ENCODE peak calls at places on chromosomes 11 and 22, in six cellular contexts. P, T, X, K, D and L are unnamed samples.

GRCh38 chr11:33452806-33453205 is 195.6 kb downstream of the HIPK3 start:
- DNase-seq in P (peak; percentile 65), K (no peak), T (peak; percentile 81), X (no peak), D (no peak), L (peak; percentile 81)

GRCh38 chr11:123302751-123303195 is 107.7 kb upstream of the CLMP start:
- DNase-seq in T (peak; percentile 34), P (no peak), X (no peak), D (no peak), K (no peak), L (peak; percentile 5)

GRCh38 chr11:122998727-122999370 is 17.2 kb upstream of the BSX start:
- DNase-seq in D (no peak), P (no peak), X (no peak), K (no peak), T (peak; percentile 10), L (no peak)

GRCh38 chr22:49587987-49588386 is 239.7 kb downstream of the BRD1 start:
- DNase-seq in K (peak; percentile 40), X (peak; percentile 50), T (no peak), D (peak; percentile 2), P (no peak), L (no peak)

GRCh38 chr22:42796081-42796480 is 61.0 kb downstream of the ARFGAP3 start:
- DNase-seq in K (peak; percentile 40), X (no peak), T (no peak), D (no peak), P (no peak), L (no peak)

GRCh38 chr11:116510886-116511650 is 261.7 kb downstream of the BUD13 start:
- DNase-seq in T (no peak), X (no peak), D (no peak), P (no peak), K (no peak), L (no peak)

GRCh38 chr11:127230392-127230791 is 229.8 kb upstream of the KIRREL3 start:
- DNase-seq in X (no peak), D (no peak), P (no peak), T (no peak), K (no peak), L (no peak)

GRCh38 chr22:30829901-30830550 is 135.4 kb downstream of the OSBP2 start:
- DNase-seq in X (no peak), P (peak; percentile 68), D (no peak), T (peak; percentile 90), K (peak; percentile 23), L (peak; percentile 46)

GRCh38 chr22:50153756-50154140 is 16.8 kb upstream of the PANX2 start:
- DNase-seq in P (no peak), X (no peak), K (no peak), D (no peak), T (no peak), L (no peak)

GRCh38 chr11:107354780-107355179 is 102.8 kb downstream of the CWF19L2 start:
- DNase-seq in K (no peak), P (no peak), D (no peak), T (no peak), X (no peak), L (no peak)

GRCh38 chr11:116576523-116576922 is 196.3 kb downstream of the BUD13 start:
- DNase-seq in T (peak; percentile 9), X (peak; percentile 4), K (no peak), P (no peak), D (no peak), L (no peak)

GRCh38 chr11:73326929-73327811 is 19.1 kb downstream of the ARHGEF17 start:
- DNase-seq in X (no peak), T (no peak), D (no peak), K (no peak), P (no peak), L (no peak)

GRCh38 chr11:2410616-2411015 is 10.1 kb downstream of the TSSC4 start:
- DNase-seq in D (no peak), T (no peak), X (no peak), P (no peak), K (no peak), L (no peak)

GRCh38 chr22:50242406-50242949 is 2.3 kb downstream of the TUBGCP6 start:
- DNase-seq in X (no peak), T (no peak), P (no peak), K (no peak), D (no peak), L (no peak)

GRCh38 chr11:12505183-12505582 is 127.8 kb downstream of the PARVA start:
- DNase-seq in X (no peak), T (no peak), P (no peak), K (no peak), D (no peak), L (no peak)

GRCh38 chr11:18776324-18776723 is 15.3 kb downstream of the PTPN5 start:
- DNase-seq in K (no peak), D (no peak), X (no peak), T (no peak), P (no peak), L (no peak)

DNA sequence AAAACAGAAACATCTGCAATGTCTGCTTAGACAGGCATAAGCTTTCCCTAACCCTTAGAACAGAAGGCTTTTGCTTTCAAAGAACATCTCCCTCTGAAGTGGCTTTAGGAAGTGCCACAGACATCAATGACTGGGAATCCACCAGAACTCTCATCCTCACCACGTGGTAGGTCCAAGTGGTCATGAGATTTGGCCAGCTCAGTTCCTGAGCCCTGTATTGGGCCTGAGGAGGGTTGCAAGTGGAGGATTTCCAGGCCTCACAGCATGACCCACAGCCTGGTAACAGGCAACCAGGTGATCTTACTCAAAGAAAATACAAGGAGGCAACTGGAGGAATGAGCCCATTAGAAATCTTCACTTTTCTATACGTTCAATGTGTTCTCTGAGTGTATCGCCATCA is 1.6 kb downstream of the CASP1 start:
- DNase-seq in P (no peak), T (no peak), X (no peak), K (no peak), D (no peak), L (no peak)
- H3K4me3 ChIP-seq in P (no peak overlapping the region), T (peak overlapping the region; percentile 60), X (peak overlapping the region; percentile 41), K (peak overlapping the region; percentile 52), D (no peak overlapping the region), L (no peak overlapping the region)

GRCh38 chr22:48507595-48508350 is 1319.9 kb downstream of the BRD1 start:
- DNase-seq in P (no peak), K (no peak), D (no peak), X (no peak), T (no peak), L (no peak)
- TF ChIP-seq CTCF in P (no peak), K (no peak), D (no peak), X (no peak), T (no peak), L (no peak)

DNA sequence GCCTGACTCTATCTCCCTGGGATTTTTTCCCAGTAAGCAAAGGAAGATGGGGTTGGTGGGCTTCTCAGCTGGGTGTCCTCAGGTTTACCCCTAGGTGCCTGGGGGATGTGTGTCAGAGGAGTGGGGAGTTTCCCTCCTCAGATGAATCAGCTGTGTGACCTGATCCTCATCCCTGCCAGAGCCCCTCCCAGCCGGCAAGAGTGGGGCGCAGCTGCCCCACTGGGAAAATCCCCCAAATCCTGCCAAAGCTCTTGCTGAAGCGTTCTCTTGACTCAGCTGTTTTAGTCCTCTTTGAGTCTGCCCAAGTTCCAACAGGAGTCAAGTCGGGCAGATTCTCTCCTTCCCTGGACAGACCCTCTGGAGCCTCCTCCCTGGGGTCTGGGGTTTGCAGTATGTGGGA is 6.0 kb downstream of the C11orf68 start:
- DNase-seq in K (no peak), D (no peak), P (no peak), T (peak; percentile 58), X (no peak), L (no peak)
- H3K4me3 ChIP-seq in K (no peak overlapping the region), D (no peak overlapping the region), P (no peak overlapping the region), T (no peak overlapping the region), X (no peak overlapping the region), L (no peak overlapping the region)

GRCh38 chr22:45969414-45969799 is 7.6 kb downstream of the WNT7B start:
- DNase-seq in D (no peak), P (no peak), T (no peak), K (no peak), X (no peak), L (no peak)
- TF ChIP-seq CTCF in D (no peak), P (peak; percentile 13), T (no peak), K (no peak), X (no peak), L (no peak)

DNA sequence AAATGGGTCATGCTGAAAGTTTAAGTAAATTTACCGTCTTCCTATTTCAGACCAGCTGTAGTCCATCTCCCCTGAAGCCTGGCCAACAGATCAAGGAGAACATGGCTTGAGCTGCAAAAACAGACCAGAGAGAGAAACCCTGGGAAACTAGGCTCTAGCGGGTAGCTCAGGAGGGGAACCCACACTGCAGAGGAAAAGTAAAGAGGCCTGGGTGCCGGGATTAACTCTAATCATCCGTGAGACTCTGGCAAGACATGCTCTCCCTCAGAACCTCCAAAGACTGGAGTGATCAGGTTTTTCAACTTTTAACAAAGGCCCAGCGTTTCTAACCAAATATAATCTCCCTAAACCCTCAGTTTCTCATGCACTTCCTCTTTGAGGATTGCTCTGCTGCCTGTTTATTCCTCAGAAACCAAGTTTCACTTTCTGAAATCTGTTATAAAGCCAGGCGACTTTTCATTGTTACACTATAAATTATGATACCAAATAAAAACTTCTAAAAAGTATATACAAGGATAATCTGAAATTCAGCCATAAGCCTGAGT is 67.4 kb downstream of the GAB2 start:
- DNase-seq in T (no peak), P (peak; percentile 37), D (no peak), K (no peak), X (no peak), L (no peak)
- H3K4me3 ChIP-seq in T (peak overlapping the region; percentile 35), P (peak overlapping the region; percentile 34), D (peak overlapping the region; percentile 38), K (peak overlapping the region; percentile 25), X (peak overlapping the region; percentile 32), L (no peak overlapping the region)